ENCODE peak calls at places on chromosomes 13 and 19, in seven cellular contexts. One of them, this sample, is unnamed.

GRCh38 chr13:52804202-52804641 is 44.2 kb downstream of the PCDH8 start:
- DNase-seq in HFF-Myc: no peak
- DNase-seq in hepatocyte: no peak
- DNase-seq in progenitor cell of endocrine pancreas: no peak
- DNase-seq in GM12865: no peak
- DNase-seq in tibial artery: no peak
- DNase-seq in heart left ventricle: no peak
- DNase-seq in this sample: no peak

GRCh38 chr19:21612403-21612872 is 107.0 kb downstream of the ZNF429 start:
- DNase-seq in HFF-Myc: no peak
- DNase-seq in hepatocyte: no peak
- DNase-seq in progenitor cell of endocrine pancreas: no peak
- DNase-seq in GM12865: no peak
- DNase-seq in tibial artery: no peak
- DNase-seq in heart left ventricle: no peak
- DNase-seq in this sample: no peak

GRCh38 chr19:19732579-19733501 is at the start of gene ZNF14:
- DNase-seq in HFF-Myc: peak; percentile 76
- DNase-seq in hepatocyte: peak; percentile 98
- DNase-seq in progenitor cell of endocrine pancreas: peak; percentile 90
- DNase-seq in GM12865: peak; percentile 96
- DNase-seq in tibial artery: peak; percentile 96
- DNase-seq in heart left ventricle: peak; percentile 93
- DNase-seq in this sample: peak; percentile 99

GRCh38 chr19:16207490-16208025 is 9.8 kb downstream of the AP1M1 start:
- DNase-seq in HFF-Myc: no peak
- DNase-seq in hepatocyte: no peak
- DNase-seq in progenitor cell of endocrine pancreas: no peak
- DNase-seq in GM12865: peak; percentile 0
- DNase-seq in tibial artery: no peak
- DNase-seq in heart left ventricle: no peak
- DNase-seq in this sample: no peak

GRCh38 chr13:37198629-37199028 is 93.2 kb upstream of the CSNK1A1L start:
- DNase-seq in HFF-Myc: no peak
- DNase-seq in hepatocyte: no peak
- DNase-seq in progenitor cell of endocrine pancreas: no peak
- DNase-seq in GM12865: no peak
- DNase-seq in tibial artery: no peak
- DNase-seq in heart left ventricle: no peak
- DNase-seq in this sample: no peak

GRCh38 chr19:58056861-58057260 is 2.2 kb upstream of the ZNF135 start:
- DNase-seq in HFF-Myc: no peak
- DNase-seq in hepatocyte: no peak
- DNase-seq in progenitor cell of endocrine pancreas: no peak
- DNase-seq in GM12865: no peak
- DNase-seq in tibial artery: no peak
- DNase-seq in heart left ventricle: no peak
- DNase-seq in this sample: peak; percentile 12

GRCh38 chr13:95484052-95484451 is 68.5 kb upstream of the CLDN10 start:
- DNase-seq in HFF-Myc: no peak
- DNase-seq in hepatocyte: no peak
- DNase-seq in progenitor cell of endocrine pancreas: no peak
- DNase-seq in GM12865: no peak
- DNase-seq in tibial artery: no peak
- DNase-seq in heart left ventricle: no peak
- DNase-seq in this sample: no peak

GRCh38 chr13:111658150-111659100 is 338.0 kb downstream of the TEX29 start:
- DNase-seq in HFF-Myc: no peak
- DNase-seq in hepatocyte: peak; percentile 16
- DNase-seq in progenitor cell of endocrine pancreas: peak; percentile 2
- DNase-seq in GM12865: no peak
- DNase-seq in tibial artery: no peak
- DNase-seq in heart left ventricle: no peak
- DNase-seq in this sample: no peak

GRCh38 chr13:27822258-27822872 is 30.1 kb downstream of the GSX1 start:
- DNase-seq in HFF-Myc: no peak
- DNase-seq in hepatocyte: no peak
- DNase-seq in progenitor cell of endocrine pancreas: no peak
- DNase-seq in GM12865: no peak
- DNase-seq in tibial artery: no peak
- DNase-seq in heart left ventricle: no peak
- DNase-seq in this sample: no peak

GRCh38 chr13:100491164-100491847 is 97.3 kb downstream of the GGACT start:
- DNase-seq in HFF-Myc: no peak
- DNase-seq in hepatocyte: no peak
- DNase-seq in progenitor cell of endocrine pancreas: no peak
- DNase-seq in GM12865: no peak
- DNase-seq in tibial artery: no peak
- DNase-seq in heart left ventricle: no peak
- DNase-seq in this sample: no peak

GRCh38 chr13:71922191-71922590 is 55.2 kb upstream of the DACH1 start:
- DNase-seq in HFF-Myc: no peak
- DNase-seq in hepatocyte: no peak
- DNase-seq in progenitor cell of endocrine pancreas: no peak
- DNase-seq in GM12865: no peak
- DNase-seq in tibial artery: no peak
- DNase-seq in heart left ventricle: no peak
- DNase-seq in this sample: no peak

GRCh38 chr19:16970821-16971220 is 55.8 kb downstream of the CPAMD8 start:
- DNase-seq in HFF-Myc: no peak
- DNase-seq in hepatocyte: no peak
- DNase-seq in progenitor cell of endocrine pancreas: no peak
- DNase-seq in GM12865: no peak
- DNase-seq in tibial artery: no peak
- DNase-seq in heart left ventricle: no peak
- DNase-seq in this sample: no peak

GRCh38 chr13:49386664-49387063 is 57.2 kb downstream of the CAB39L start:
- DNase-seq in HFF-Myc: no peak
- DNase-seq in hepatocyte: no peak
- DNase-seq in progenitor cell of endocrine pancreas: no peak
- DNase-seq in GM12865: no peak
- DNase-seq in tibial artery: no peak
- DNase-seq in heart left ventricle: no peak
- DNase-seq in this sample: no peak

DNA sequence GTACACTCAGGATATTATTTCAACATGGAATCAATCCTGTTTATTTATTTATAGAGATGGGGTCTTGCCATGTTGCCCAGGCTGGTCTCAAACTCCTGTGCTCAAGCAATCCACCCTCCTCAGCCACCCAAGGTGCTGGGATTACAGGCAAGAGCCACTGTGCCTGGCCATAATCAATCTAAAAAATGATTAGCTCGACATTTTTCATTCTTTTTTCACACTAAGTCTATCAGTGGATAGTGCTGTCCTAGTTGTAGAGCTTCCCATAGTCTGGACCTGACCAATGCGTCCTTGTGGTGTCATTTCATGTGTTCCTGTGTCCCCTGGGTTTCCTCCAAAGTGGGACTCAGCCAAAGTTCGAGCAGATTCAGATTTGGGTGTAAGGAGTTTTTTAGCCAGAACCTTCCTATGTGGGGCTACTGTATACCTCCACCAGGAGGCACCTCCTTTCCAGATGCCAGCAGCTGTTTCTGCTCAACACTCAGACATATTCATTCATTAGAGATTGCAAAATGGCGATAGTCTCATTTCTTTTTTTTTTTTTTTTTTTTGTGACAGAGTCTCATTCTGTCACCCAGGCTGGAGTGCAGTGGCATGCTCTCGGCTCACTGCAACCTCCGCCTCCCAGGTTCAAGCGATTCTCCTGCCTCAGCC is 61.1 kb downstream of the MAP4K1 start:
- DNase-seq in HFF-Myc: no peak
- DNase-seq in hepatocyte: no peak
- DNase-seq in progenitor cell of endocrine pancreas: no peak
- DNase-seq in GM12865: peak; percentile 88
- DNase-seq in tibial artery: no peak
- DNase-seq in heart left ventricle: no peak
- DNase-seq in this sample: no peak
- TF ChIP-seq CTCF in HFF-Myc: peak; percentile 28
- TF ChIP-seq CTCF in hepatocyte: no peak
- TF ChIP-seq CTCF in progenitor cell of endocrine pancreas: peak; percentile 19
- TF ChIP-seq CTCF in GM12865: peak; percentile 62
- TF ChIP-seq CTCF in tibial artery: no peak
- TF ChIP-seq CTCF in heart left ventricle: no peak
- TF ChIP-seq CTCF in this sample: no peak

DNA sequence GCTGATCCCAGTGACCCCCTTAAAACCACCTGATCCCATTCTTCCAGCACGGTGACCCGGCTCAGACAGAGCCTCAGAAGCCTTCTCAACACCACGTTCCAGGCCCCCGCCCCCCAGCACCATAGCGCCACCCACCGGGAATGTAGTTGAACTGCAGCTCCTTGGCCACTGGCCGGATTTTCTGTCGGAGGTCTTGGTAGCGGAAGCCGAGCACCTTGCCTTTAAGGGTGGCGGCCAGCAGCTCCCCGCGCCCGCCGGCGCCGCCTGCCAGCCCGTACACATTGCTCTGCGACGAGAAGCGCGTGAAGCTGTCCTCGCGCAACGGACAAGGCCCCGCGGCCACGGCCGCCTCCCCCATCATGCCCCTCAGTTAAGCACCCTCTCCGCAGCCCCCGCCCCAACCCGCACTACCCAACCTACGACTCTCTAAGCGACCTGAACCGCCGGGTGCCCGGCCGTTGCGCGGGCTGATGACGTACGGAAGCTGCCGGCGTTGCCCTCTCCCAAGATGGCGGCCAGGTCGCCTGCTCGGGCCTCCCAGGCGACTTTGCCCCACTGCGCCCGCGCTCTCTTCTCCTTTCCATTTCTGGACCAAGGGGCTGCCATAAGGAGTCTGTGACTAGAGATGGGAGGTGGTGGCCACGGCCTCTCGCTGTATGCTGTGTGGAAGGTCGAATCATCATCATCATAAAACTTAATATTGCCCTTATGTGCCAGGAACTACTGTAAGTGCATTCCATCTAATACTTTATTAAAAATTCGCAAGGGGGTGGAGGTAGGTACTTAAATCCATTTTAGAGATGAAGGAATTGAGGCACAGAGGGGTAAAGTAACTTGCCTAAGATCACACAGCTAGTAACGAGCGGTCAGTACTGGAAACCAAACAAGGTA is at the start of gene KPTN:
- DNase-seq in HFF-Myc: peak; percentile 55
- DNase-seq in hepatocyte: peak; percentile 95
- DNase-seq in progenitor cell of endocrine pancreas: peak; percentile 81
- DNase-seq in GM12865: peak; percentile 96
- DNase-seq in tibial artery: peak; percentile 91
- DNase-seq in heart left ventricle: peak; percentile 94
- DNase-seq in this sample: peak; percentile 97
- TF ChIP-seq CTCF in HFF-Myc: peak; percentile 91
- TF ChIP-seq CTCF in hepatocyte: peak; percentile 98
- TF ChIP-seq CTCF in progenitor cell of endocrine pancreas: peak; percentile 96
- TF ChIP-seq CTCF in GM12865: peak; percentile 94
- TF ChIP-seq CTCF in tibial artery: peak; percentile 60
- TF ChIP-seq CTCF in heart left ventricle: peak; percentile 56
- TF ChIP-seq CTCF in this sample: peak; percentile 95

GRCh38 chr19:45169602-45170001 is 8.4 kb downstream of the TRAPPC6A start:
- DNase-seq in HFF-Myc: no peak
- DNase-seq in hepatocyte: peak; percentile 2
- DNase-seq in progenitor cell of endocrine pancreas: no peak
- DNase-seq in GM12865: no peak
- DNase-seq in tibial artery: no peak
- DNase-seq in heart left ventricle: no peak
- DNase-seq in this sample: no peak

GRCh38 chr19:45171211-45171623 is 6.8 kb downstream of the TRAPPC6A start:
- DNase-seq in HFF-Myc: no peak
- DNase-seq in hepatocyte: peak; percentile 3
- DNase-seq in progenitor cell of endocrine pancreas: no peak
- DNase-seq in GM12865: no peak
- DNase-seq in tibial artery: no peak
- DNase-seq in heart left ventricle: no peak
- DNase-seq in this sample: no peak

GRCh38 chr19:45166723-45167252 is 6.0 kb upstream of the NKPD1 start:
- DNase-seq in HFF-Myc: no peak
- DNase-seq in hepatocyte: no peak
- DNase-seq in progenitor cell of endocrine pancreas: no peak
- DNase-seq in GM12865: no peak
- DNase-seq in tibial artery: no peak
- DNase-seq in heart left ventricle: no peak
- DNase-seq in this sample: no peak

GRCh38 chr19:45170146-45171106 is 7.6 kb downstream of the TRAPPC6A start:
- DNase-seq in HFF-Myc: no peak
- DNase-seq in hepatocyte: peak; percentile 6
- DNase-seq in progenitor cell of endocrine pancreas: no peak
- DNase-seq in GM12865: no peak
- DNase-seq in tibial artery: no peak
- DNase-seq in heart left ventricle: no peak
- DNase-seq in this sample: no peak

GRCh38 chr19:45168767-45169351 is 8.1 kb upstream of the NKPD1 start:
- DNase-seq in HFF-Myc: no peak
- DNase-seq in hepatocyte: peak; percentile 7
- DNase-seq in progenitor cell of endocrine pancreas: no peak
- DNase-seq in GM12865: no peak
- DNase-seq in tibial artery: no peak
- DNase-seq in heart left ventricle: no peak
- DNase-seq in this sample: no peak
- TF ChIP-seq CTCF in HFF-Myc: no peak
- TF ChIP-seq CTCF in hepatocyte: no peak
- TF ChIP-seq CTCF in progenitor cell of endocrine pancreas: no peak
- TF ChIP-seq CTCF in GM12865: no peak
- TF ChIP-seq CTCF in tibial artery: no peak
- TF ChIP-seq CTCF in heart left ventricle: no peak
- TF ChIP-seq CTCF in this sample: no peak

DNA sequence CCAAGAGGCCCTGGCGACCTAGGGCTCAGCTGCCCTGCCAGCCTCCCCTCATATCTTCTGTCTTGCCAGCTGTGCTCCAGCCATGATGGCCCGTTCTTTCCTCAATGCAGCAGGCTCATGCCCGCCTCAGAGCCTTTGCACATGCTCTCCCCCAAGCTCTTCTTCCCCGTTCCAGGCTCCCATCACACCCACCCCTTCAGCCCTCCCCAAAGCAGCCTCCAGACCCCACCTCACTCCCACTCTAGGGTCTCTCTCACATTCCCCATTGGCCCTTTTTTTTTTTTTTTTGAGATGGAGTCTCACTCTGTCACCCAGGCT is 29.9 kb upstream of the ATP1A3 start:
- DNase-seq in HFF-Myc: no peak
- DNase-seq in hepatocyte: no peak
- DNase-seq in progenitor cell of endocrine pancreas: no peak
- DNase-seq in GM12865: no peak
- DNase-seq in tibial artery: no peak
- DNase-seq in heart left ventricle: peak; percentile 26
- DNase-seq in this sample: no peak
- TF ChIP-seq CTCF in HFF-Myc: no peak
- TF ChIP-seq CTCF in hepatocyte: no peak
- TF ChIP-seq CTCF in progenitor cell of endocrine pancreas: no peak
- TF ChIP-seq CTCF in GM12865: no peak
- TF ChIP-seq CTCF in tibial artery: no peak
- TF ChIP-seq CTCF in heart left ventricle: no peak
- TF ChIP-seq CTCF in this sample: no peak

DNA sequence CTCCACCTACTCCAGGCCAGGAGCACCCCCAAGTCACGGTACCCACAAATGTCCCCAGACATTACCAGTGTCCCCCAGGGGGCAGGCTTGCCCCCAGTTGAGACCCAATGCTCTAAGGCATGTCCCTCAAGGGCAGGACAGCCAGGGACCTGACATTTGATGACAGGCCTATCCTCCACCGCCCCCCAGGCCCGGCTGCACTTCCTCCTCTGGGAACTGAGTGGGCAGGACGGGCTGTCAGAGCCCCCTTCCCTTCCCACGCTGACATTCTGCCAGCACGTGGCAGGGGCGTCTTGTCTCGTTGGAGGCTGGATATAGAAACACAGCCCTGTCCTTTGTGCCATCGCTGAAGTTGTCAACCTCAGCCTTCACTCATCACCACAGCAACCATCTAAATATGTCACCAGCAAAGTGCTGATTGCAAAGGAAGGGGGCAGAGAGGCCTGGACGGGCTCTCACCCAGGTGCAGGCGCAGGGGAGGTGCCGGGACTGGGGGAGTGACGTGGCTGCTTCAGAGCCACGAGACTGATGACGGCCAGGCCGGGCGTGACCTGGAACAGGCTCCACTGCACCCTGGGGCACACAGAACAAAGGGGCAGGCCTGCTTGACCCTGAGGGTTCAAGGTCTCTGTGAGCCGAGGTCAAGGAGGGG is 38.4 kb downstream of the GNG7 start:
- DNase-seq in HFF-Myc: no peak
- DNase-seq in hepatocyte: no peak
- DNase-seq in progenitor cell of endocrine pancreas: no peak
- DNase-seq in GM12865: peak; percentile 74
- DNase-seq in tibial artery: no peak
- DNase-seq in heart left ventricle: peak; percentile 87
- DNase-seq in this sample: peak; percentile 82
- TF ChIP-seq CTCF in HFF-Myc: no peak
- TF ChIP-seq CTCF in hepatocyte: no peak
- TF ChIP-seq CTCF in progenitor cell of endocrine pancreas: no peak
- TF ChIP-seq CTCF in GM12865: peak; percentile 19
- TF ChIP-seq CTCF in tibial artery: no peak
- TF ChIP-seq CTCF in heart left ventricle: peak; percentile 21
- TF ChIP-seq CTCF in this sample: peak; percentile 39